ENCODE peak calls at places on chromosomes 5 and 9, in ten cellular contexts. One of them, this sample, is unnamed. For H3K36me3 and H3K4me1, the result is how much of the 10 kb centered on the place peaks cover.

GRCh38 chr5:71586052-71586940 is 844 bp upstream of the MCCC2 start:
- DNase-seq in ovary: peak
- DNase-seq in adipocyte: no peak
- DNase-seq in aorta: no peak
- DNase-seq in tibial nerve: no peak
- DNase-seq in breast epithelium: no peak
- DNase-seq in hepatocyte: peak
- DNase-seq in sigmoid colon: no peak
- DNase-seq in iPS DF 6.9: peak
- DNase-seq in psoas muscle: no peak
- DNase-seq in this sample: no peak

GRCh38 chr5:11497651-11498050 is 406.6 kb downstream of the CTNND2 start:
- DNase-seq in adipocyte: no peak
- DNase-seq in tibial nerve: no peak
- DNase-seq in iPS DF 6.9: no peak
- DNase-seq in ovary: no peak
- DNase-seq in aorta: no peak
- DNase-seq in sigmoid colon: no peak
- DNase-seq in psoas muscle: no peak
- DNase-seq in hepatocyte: no peak
- DNase-seq in breast epithelium: no peak
- DNase-seq in this sample: no peak

GRCh38 chr9:84736076-84736475 is 66.5 kb downstream of the NTRK2 start:
- DNase-seq in tibial nerve: no peak
- DNase-seq in sigmoid colon: no peak
- DNase-seq in ovary: no peak
- DNase-seq in iPS DF 6.9: no peak
- DNase-seq in psoas muscle: no peak
- DNase-seq in breast epithelium: no peak
- DNase-seq in adipocyte: no peak
- DNase-seq in aorta: no peak
- DNase-seq in hepatocyte: no peak
- DNase-seq in this sample: no peak

GRCh38 chr9:133427658-133428348 is 5.6 kb downstream of the ADAMTS13 start:
- DNase-seq in adipocyte: no peak
- DNase-seq in tibial nerve: no peak
- DNase-seq in hepatocyte: no peak
- DNase-seq in ovary: no peak
- DNase-seq in breast epithelium: no peak
- DNase-seq in iPS DF 6.9: no peak
- DNase-seq in aorta: no peak
- DNase-seq in psoas muscle: no peak
- DNase-seq in sigmoid colon: no peak
- DNase-seq in this sample: no peak

GRCh38 chr5:130874861-130875419 is 290.1 kb downstream of the HINT1 start:
- DNase-seq in breast epithelium: no peak
- DNase-seq in tibial nerve: no peak
- DNase-seq in iPS DF 6.9: no peak
- DNase-seq in aorta: no peak
- DNase-seq in psoas muscle: no peak
- DNase-seq in adipocyte: peak
- DNase-seq in ovary: no peak
- DNase-seq in hepatocyte: no peak
- DNase-seq in sigmoid colon: no peak
- DNase-seq in this sample: no peak

GRCh38 chr5:67234671-67235176 is 38.1 kb upstream of the CD180 start:
- DNase-seq in aorta: no peak
- DNase-seq in breast epithelium: no peak
- DNase-seq in tibial nerve: peak
- DNase-seq in ovary: peak
- DNase-seq in hepatocyte: no peak
- DNase-seq in psoas muscle: no peak
- DNase-seq in adipocyte: peak
- DNase-seq in iPS DF 6.9: no peak
- DNase-seq in sigmoid colon: no peak
- DNase-seq in this sample: no peak

GRCh38 chr9:110105107-110105506 is 102.9 kb downstream of the C9orf152 start:
- DNase-seq in ovary: no peak
- DNase-seq in aorta: no peak
- DNase-seq in iPS DF 6.9: no peak
- DNase-seq in hepatocyte: no peak
- DNase-seq in adipocyte: peak
- DNase-seq in tibial nerve: no peak
- DNase-seq in breast epithelium: no peak
- DNase-seq in sigmoid colon: no peak
- DNase-seq in psoas muscle: no peak
- DNase-seq in this sample: no peak

GRCh38 chr9:130051855-130052254 is 1.9 kb upstream of the GPR107 start:
- DNase-seq in psoas muscle: no peak
- DNase-seq in ovary: no peak
- DNase-seq in aorta: no peak
- DNase-seq in breast epithelium: no peak
- DNase-seq in adipocyte: no peak
- DNase-seq in tibial nerve: no peak
- DNase-seq in hepatocyte: peak
- DNase-seq in iPS DF 6.9: no peak
- DNase-seq in sigmoid colon: no peak
- DNase-seq in this sample: no peak

GRCh38 chr9:68775003-68775730 is 70.1 kb downstream of the PIP5K1B start:
- DNase-seq in aorta: no peak
- DNase-seq in adipocyte: no peak
- DNase-seq in tibial nerve: no peak
- DNase-seq in hepatocyte: no peak
- DNase-seq in ovary: no peak
- DNase-seq in sigmoid colon: no peak
- DNase-seq in psoas muscle: no peak
- DNase-seq in breast epithelium: no peak
- DNase-seq in iPS DF 6.9: no peak
- DNase-seq in this sample: no peak

GRCh38 chr5:63923914-63924313 is 38.3 kb downstream of the HTR1A start:
- DNase-seq in aorta: no peak
- DNase-seq in iPS DF 6.9: no peak
- DNase-seq in ovary: no peak
- DNase-seq in tibial nerve: no peak
- DNase-seq in breast epithelium: no peak
- DNase-seq in sigmoid colon: no peak
- DNase-seq in psoas muscle: no peak
- DNase-seq in hepatocyte: peak
- DNase-seq in adipocyte: no peak
- DNase-seq in this sample: no peak

GRCh38 chr5:95331358-95331757 is 46.5 kb upstream of the MCTP1 start:
- DNase-seq in tibial nerve: no peak
- DNase-seq in psoas muscle: no peak
- DNase-seq in aorta: no peak
- DNase-seq in breast epithelium: no peak
- DNase-seq in ovary: no peak
- DNase-seq in iPS DF 6.9: no peak
- DNase-seq in hepatocyte: no peak
- DNase-seq in adipocyte: no peak
- DNase-seq in sigmoid colon: no peak
- DNase-seq in this sample: no peak

GRCh38 chr5:76450059-76450458 is 47.0 kb downstream of the IQGAP2 start:
- DNase-seq in tibial nerve: no peak
- DNase-seq in adipocyte: no peak
- DNase-seq in aorta: no peak
- DNase-seq in hepatocyte: no peak
- DNase-seq in breast epithelium: no peak
- DNase-seq in psoas muscle: no peak
- DNase-seq in sigmoid colon: no peak
- DNase-seq in ovary: no peak
- DNase-seq in iPS DF 6.9: no peak
- DNase-seq in this sample: no peak

GRCh38 chr5:59856324-59856723 is 37.2 kb downstream of the PDE4D start:
- DNase-seq in hepatocyte: no peak
- DNase-seq in tibial nerve: no peak
- DNase-seq in adipocyte: no peak
- DNase-seq in ovary: no peak
- DNase-seq in psoas muscle: no peak
- DNase-seq in breast epithelium: no peak
- DNase-seq in iPS DF 6.9: no peak
- DNase-seq in sigmoid colon: no peak
- DNase-seq in aorta: no peak
- DNase-seq in this sample: no peak

GRCh38 chr5:31106742-31107546 is 86.5 kb upstream of the CDH6 start:
- DNase-seq in breast epithelium: no peak
- DNase-seq in hepatocyte: no peak
- DNase-seq in sigmoid colon: no peak
- DNase-seq in iPS DF 6.9: no peak
- DNase-seq in aorta: no peak
- DNase-seq in adipocyte: peak
- DNase-seq in psoas muscle: no peak
- DNase-seq in tibial nerve: no peak
- DNase-seq in ovary: no peak
- DNase-seq in this sample: no peak

GRCh38 chr5:138792181-138792808 is 39.1 kb downstream of the CTNNA1 start:
- DNase-seq in aorta: no peak
- DNase-seq in adipocyte: no peak
- DNase-seq in iPS DF 6.9: no peak
- DNase-seq in hepatocyte: no peak
- DNase-seq in sigmoid colon: no peak
- DNase-seq in psoas muscle: no peak
- DNase-seq in ovary: no peak
- DNase-seq in breast epithelium: no peak
- DNase-seq in tibial nerve: no peak
- DNase-seq in this sample: no peak

GRCh38 chr9:98678244-98678842 is 30.4 kb downstream of the GABBR2 start:
- DNase-seq in hepatocyte: no peak
- DNase-seq in ovary: no peak
- DNase-seq in psoas muscle: no peak
- DNase-seq in iPS DF 6.9: peak
- DNase-seq in sigmoid colon: no peak
- DNase-seq in aorta: no peak
- DNase-seq in tibial nerve: no peak
- DNase-seq in breast epithelium: no peak
- DNase-seq in adipocyte: no peak
- DNase-seq in this sample: no peak

GRCh38 chr5:159010611-159011497 is 88.9 kb downstream of the EBF1 start:
- DNase-seq in tibial nerve: no peak
- DNase-seq in ovary: no peak
- DNase-seq in breast epithelium: no peak
- DNase-seq in aorta: peak
- DNase-seq in psoas muscle: no peak
- DNase-seq in hepatocyte: no peak
- DNase-seq in adipocyte: no peak
- DNase-seq in sigmoid colon: no peak
- DNase-seq in iPS DF 6.9: no peak
- DNase-seq in this sample: no peak

GRCh38 chr5:172096184-172096941 is 89.9 kb upstream of the FBXW11 start:
- DNase-seq in iPS DF 6.9: no peak
- DNase-seq in breast epithelium: no peak
- DNase-seq in psoas muscle: no peak
- DNase-seq in adipocyte: no peak
- DNase-seq in sigmoid colon: no peak
- DNase-seq in ovary: no peak
- DNase-seq in hepatocyte: no peak
- DNase-seq in tibial nerve: no peak
- DNase-seq in aorta: no peak
- DNase-seq in this sample: no peak
- H3K36me3 ChIP-seq in iPS DF 6.9: under half
- H3K36me3 ChIP-seq in breast epithelium: under half
- H3K36me3 ChIP-seq in psoas muscle: under half
- H3K36me3 ChIP-seq in adipocyte: under half
- H3K36me3 ChIP-seq in sigmoid colon: under half
- H3K36me3 ChIP-seq in ovary: under half
- H3K36me3 ChIP-seq in hepatocyte: under half
- H3K36me3 ChIP-seq in tibial nerve: under half
- H3K36me3 ChIP-seq in aorta: under half
- H3K36me3 ChIP-seq in this sample: under half

GRCh38 chr9:113588936-113589335 is 125.4 kb downstream of the RGS3 start:
- DNase-seq in adipocyte: no peak
- DNase-seq in ovary: no peak
- DNase-seq in hepatocyte: no peak
- DNase-seq in sigmoid colon: peak
- DNase-seq in tibial nerve: no peak
- DNase-seq in breast epithelium: no peak
- DNase-seq in psoas muscle: no peak
- DNase-seq in aorta: no peak
- DNase-seq in iPS DF 6.9: no peak
- DNase-seq in this sample: no peak
- H3K4me1 ChIP-seq in adipocyte: under half
- H3K4me1 ChIP-seq in ovary: under half
- H3K4me1 ChIP-seq in hepatocyte: under half
- H3K4me1 ChIP-seq in sigmoid colon: under half
- H3K4me1 ChIP-seq in tibial nerve: under half
- H3K4me1 ChIP-seq in breast epithelium: under half
- H3K4me1 ChIP-seq in psoas muscle: under half
- H3K4me1 ChIP-seq in aorta: under half
- H3K4me1 ChIP-seq in iPS DF 6.9: under half
- H3K4me1 ChIP-seq in this sample: under half

GRCh38 chr9:71733176-71733575 is 35.1 kb downstream of the CEMIP2 start:
- DNase-seq in ovary: no peak
- DNase-seq in breast epithelium: no peak
- DNase-seq in iPS DF 6.9: no peak
- DNase-seq in aorta: no peak
- DNase-seq in adipocyte: peak
- DNase-seq in psoas muscle: no peak
- DNase-seq in tibial nerve: no peak
- DNase-seq in sigmoid colon: no peak
- DNase-seq in hepatocyte: no peak
- DNase-seq in this sample: no peak
- H3K36me3 ChIP-seq in ovary: under half
- H3K36me3 ChIP-seq in breast epithelium: under half
- H3K36me3 ChIP-seq in iPS DF 6.9: under half
- H3K36me3 ChIP-seq in aorta: under half
- H3K36me3 ChIP-seq in adipocyte: half or more
- H3K36me3 ChIP-seq in psoas muscle: half or more
- H3K36me3 ChIP-seq in tibial nerve: under half
- H3K36me3 ChIP-seq in sigmoid colon: half or more
- H3K36me3 ChIP-seq in hepatocyte: under half
- H3K36me3 ChIP-seq in this sample: under half

GRCh38 chr9:18358325-18358724 is 115.6 kb upstream of the ADAMTSL1 start:
- DNase-seq in aorta: no peak
- DNase-seq in tibial nerve: no peak
- DNase-seq in hepatocyte: no peak
- DNase-seq in adipocyte: no peak
- DNase-seq in iPS DF 6.9: no peak
- DNase-seq in breast epithelium: no peak
- DNase-seq in psoas muscle: no peak
- DNase-seq in ovary: no peak
- DNase-seq in sigmoid colon: no peak
- DNase-seq in this sample: no peak

GRCh38 chr9:18362901-18363685 is 110.9 kb upstream of the ADAMTSL1 start:
- DNase-seq in breast epithelium: no peak
- DNase-seq in aorta: no peak
- DNase-seq in ovary: no peak
- DNase-seq in iPS DF 6.9: no peak
- DNase-seq in sigmoid colon: no peak
- DNase-seq in psoas muscle: no peak
- DNase-seq in adipocyte: peak
- DNase-seq in tibial nerve: no peak
- DNase-seq in hepatocyte: no peak
- DNase-seq in this sample: no peak

GRCh38 chr9:18359335-18359734 is 114.6 kb upstream of the ADAMTSL1 start:
- DNase-seq in hepatocyte: no peak
- DNase-seq in breast epithelium: no peak
- DNase-seq in tibial nerve: no peak
- DNase-seq in aorta: no peak
- DNase-seq in adipocyte: peak
- DNase-seq in iPS DF 6.9: no peak
- DNase-seq in sigmoid colon: no peak
- DNase-seq in psoas muscle: no peak
- DNase-seq in ovary: no peak
- DNase-seq in this sample: no peak

GRCh38 chr9:18360005-18360404 is 113.9 kb upstream of the ADAMTSL1 start:
- DNase-seq in tibial nerve: no peak
- DNase-seq in aorta: no peak
- DNase-seq in adipocyte: no peak
- DNase-seq in psoas muscle: no peak
- DNase-seq in breast epithelium: no peak
- DNase-seq in sigmoid colon: no peak
- DNase-seq in iPS DF 6.9: no peak
- DNase-seq in ovary: no peak
- DNase-seq in hepatocyte: no peak
- DNase-seq in this sample: no peak

GRCh38 chr9:18361621-18362020 is 112.3 kb upstream of the ADAMTSL1 start:
- DNase-seq in adipocyte: no peak
- DNase-seq in sigmoid colon: no peak
- DNase-seq in ovary: no peak
- DNase-seq in aorta: no peak
- DNase-seq in psoas muscle: no peak
- DNase-seq in tibial nerve: no peak
- DNase-seq in iPS DF 6.9: no peak
- DNase-seq in breast epithelium: no peak
- DNase-seq in hepatocyte: no peak
- DNase-seq in this sample: no peak
- H3K4me1 ChIP-seq in adipocyte: under half
- H3K4me1 ChIP-seq in sigmoid colon: under half
- H3K4me1 ChIP-seq in ovary: under half
- H3K4me1 ChIP-seq in aorta: under half
- H3K4me1 ChIP-seq in psoas muscle: under half
- H3K4me1 ChIP-seq in tibial nerve: under half
- H3K4me1 ChIP-seq in iPS DF 6.9: under half
- H3K4me1 ChIP-seq in breast epithelium: under half
- H3K4me1 ChIP-seq in hepatocyte: under half
- H3K4me1 ChIP-seq in this sample: under half